ENCODE peak calls at places on chromosome 14, in ten cellular contexts. A, P, Y, U, R, V, X, I, Z and B are unnamed samples.

GRCh38 chr14:33812181-33812580 is 138.7 kb downstream of the EGLN3 start:
- DNase-seq in P (no peak), A (no peak), X (no peak), U (no peak), Z (no peak), Y (no peak), R (no peak), V (no peak), I (no peak), B (no peak)

GRCh38 chr14:36021926-36022325 is 154.6 kb downstream of the PTCSC3 start:
- DNase-seq in A (no peak), P (no peak), Y (no peak), U (no peak), X (no peak), I (no peak), Z (no peak), V (no peak), R (no peak), B (no peak)

GRCh38 chr14:103483600-103483999 is 39.0 kb downstream of the CKB start:
- DNase-seq in X (no peak), V (no peak), Z (peak; percentile 35), Y (peak; percentile 73), P (no peak), R (no peak), U (no peak), A (no peak), I (peak; percentile 64), B (peak; percentile 58)

GRCh38 chr14:99195602-99196309 is 76.2 kb downstream of the BCL11B start:
- DNase-seq in U (no peak), A (no peak), P (no peak), V (no peak), I (no peak), R (no peak), X (no peak), Y (no peak), Z (no peak), B (no peak)

GRCh38 chr14:95237121-95237876 is 80.0 kb upstream of the DICER1 start:
- DNase-seq in A (no peak), V (no peak), I (no peak), U (no peak), Y (no peak), Z (no peak), X (no peak), R (no peak), P (no peak), B (no peak)

GRCh38 chr14:61553730-61554641 is 141.3 kb upstream of the HIF1A start:
- DNase-seq in V (no peak), Y (peak; percentile 99), R (no peak), Z (peak; percentile 88), P (no peak), U (no peak), X (no peak), A (no peak), I (peak; percentile 95), B (peak; percentile 100)

GRCh38 chr14:98961191-98961590 is 310.8 kb downstream of the BCL11B start:
- DNase-seq in I (no peak), Z (no peak), X (no peak), U (no peak), R (no peak), P (no peak), A (no peak), V (no peak), Y (no peak), B (no peak)

GRCh38 chr14:103067231-103067954 is 10.0 kb upstream of the CDC42BPB start:
- DNase-seq in P (no peak), Y (peak; percentile 76), A (no peak), X (no peak), U (no peak), V (no peak), I (peak; percentile 61), Z (no peak), R (no peak), B (peak; percentile 86)

GRCh38 chr14:100587763-100588411 is 670 bp upstream of the BEGAIN start:
- DNase-seq in U (no peak), P (no peak), X (no peak), V (no peak), R (no peak), I (peak; percentile 45), Y (no peak), A (no peak), Z (no peak), B (no peak)

GRCh38 chr14:51534623-51535022 is 117.1 kb upstream of the FRMD6 start:
- DNase-seq in X (no peak), V (no peak), P (peak; percentile 85), I (no peak), R (peak; percentile 85), U (no peak), Z (no peak), A (no peak), Y (no peak), B (no peak)

GRCh38 chr14:41280745-41281144 is 325.9 kb upstream of the LRFN5 start:
- DNase-seq in U (no peak), X (no peak), I (peak; percentile 48), Z (no peak), P (no peak), Y (no peak), R (no peak), V (no peak), A (no peak), B (no peak)

GRCh38 chr14:99266181-99267178 is 5.5 kb downstream of the BCL11B start:
- DNase-seq in X (peak; percentile 65), A (peak; percentile 81), I (peak; percentile 80), Z (peak; percentile 53), Y (peak; percentile 27), P (no peak), R (peak; percentile 78), U (peak; percentile 69), V (peak; percentile 87), B (peak; percentile 16)

GRCh38 chr14:56137842-56138241 is 19.6 kb downstream of the PELI2 start:
- DNase-seq in Z (no peak), I (no peak), Y (no peak), X (no peak), A (no peak), R (no peak), P (no peak), U (no peak), V (no peak), B (no peak)

GRCh38 chr14:82720931-82721330 is 1187.3 kb upstream of the SEL1L start:
- DNase-seq in X (no peak), A (no peak), R (no peak), Z (no peak), V (no peak), P (peak; percentile 29), I (peak; percentile 14), U (no peak), Y (no peak), B (no peak)

GRCh38 chr14:34169561-34169960 is 218.7 kb upstream of the EGLN3 start:
- DNase-seq in I (no peak), X (no peak), P (no peak), V (no peak), Z (no peak), U (no peak), A (no peak), Y (no peak), R (no peak), B (no peak)